ENCODE peak calls at places on chromosomes 11 and 22, in nine cellular contexts. D is tibial nerve, Y is Panc1, V is PC-3, I is body of pancreas, X is pancreas, U is HCT116, S is brain microvascular endothelial cell, Z is SK-N-SH. L is an unnamed sample.

GRCh38 chr11:113401718-113402117 is 14.1 kb downstream of the ANKK1 start:
- DNase-seq in Z (peak; percentile 91), Y (no peak), I (peak; percentile 53), U (peak; percentile 32), X (peak; percentile 72), S (no peak), D (no peak), V (peak; percentile 76), L (no peak)

GRCh38 chr11:46632502-46632901 is 15.1 kb downstream of the ATG13 start:
- DNase-seq in U (no peak), S (no peak), V (no peak), Y (no peak), I (no peak), D (no peak), Z (no peak), X (no peak), L (no peak)

GRCh38 chr11:127651888-127652221 is 651.3 kb upstream of the KIRREL3 start:
- DNase-seq in D (no peak), U (no peak), Z (no peak), I (no peak), Y (peak; percentile 36), S (peak; percentile 14), X (no peak), V (peak; percentile 15), L (no peak)

GRCh38 chr22:23216331-23217170 is 36.2 kb downstream of the BCR start:
- DNase-seq in U (no peak), V (no peak), S (no peak), D (no peak), X (no peak), I (no peak), Z (no peak), Y (no peak), L (no peak)

GRCh38 chr11:12835286-12835685 is 161.1 kb downstream of the TEAD1 start:
- DNase-seq in U (no peak), V (no peak), I (no peak), D (no peak), X (no peak), S (no peak), Y (no peak), Z (no peak), L (no peak)

GRCh38 chr11:126607374-126607773 is 251.9 kb downstream of the ST3GAL4 start:
- DNase-seq in V (peak; percentile 75), S (peak; percentile 59), D (peak; percentile 18), X (peak; percentile 76), I (peak; percentile 72), Z (peak; percentile 83), U (peak; percentile 31), Y (peak; percentile 30), L (no peak)

GRCh38 chr11:101166038-101166437 is 36.4 kb upstream of the PGR start:
- DNase-seq in D (no peak), I (no peak), Y (no peak), Z (no peak), U (no peak), X (no peak), S (no peak), V (no peak), L (no peak)

GRCh38 chr22:23179381-23180294 is 671 bp upstream of the BCR start:
- DNase-seq in U (no peak), I (peak; percentile 44), D (peak; percentile 36), X (peak; percentile 46), S (no peak), Y (no peak), V (no peak), Z (no peak), L (no peak)

GRCh38 chr11:66701432-66702240 is 23.9 kb upstream of the RBM4B start:
- DNase-seq in I (peak; percentile 33), V (no peak), D (peak; percentile 16), X (no peak), U (no peak), S (peak; percentile 17), Y (no peak), Z (no peak), L (no peak)

GRCh38 chr11:77125695-77126094 is 2.4 kb upstream of the MYO7A start:
- DNase-seq in D (no peak), Z (no peak), V (no peak), X (no peak), I (no peak), Y (no peak), U (no peak), S (no peak), L (no peak)

GRCh38 chr22:44108076-44108475 is 72.6 kb upstream of the PARVG start:
- DNase-seq in Y (no peak), X (no peak), D (no peak), V (no peak), U (no peak), Z (no peak), I (no peak), S (no peak), L (no peak)

DNA sequence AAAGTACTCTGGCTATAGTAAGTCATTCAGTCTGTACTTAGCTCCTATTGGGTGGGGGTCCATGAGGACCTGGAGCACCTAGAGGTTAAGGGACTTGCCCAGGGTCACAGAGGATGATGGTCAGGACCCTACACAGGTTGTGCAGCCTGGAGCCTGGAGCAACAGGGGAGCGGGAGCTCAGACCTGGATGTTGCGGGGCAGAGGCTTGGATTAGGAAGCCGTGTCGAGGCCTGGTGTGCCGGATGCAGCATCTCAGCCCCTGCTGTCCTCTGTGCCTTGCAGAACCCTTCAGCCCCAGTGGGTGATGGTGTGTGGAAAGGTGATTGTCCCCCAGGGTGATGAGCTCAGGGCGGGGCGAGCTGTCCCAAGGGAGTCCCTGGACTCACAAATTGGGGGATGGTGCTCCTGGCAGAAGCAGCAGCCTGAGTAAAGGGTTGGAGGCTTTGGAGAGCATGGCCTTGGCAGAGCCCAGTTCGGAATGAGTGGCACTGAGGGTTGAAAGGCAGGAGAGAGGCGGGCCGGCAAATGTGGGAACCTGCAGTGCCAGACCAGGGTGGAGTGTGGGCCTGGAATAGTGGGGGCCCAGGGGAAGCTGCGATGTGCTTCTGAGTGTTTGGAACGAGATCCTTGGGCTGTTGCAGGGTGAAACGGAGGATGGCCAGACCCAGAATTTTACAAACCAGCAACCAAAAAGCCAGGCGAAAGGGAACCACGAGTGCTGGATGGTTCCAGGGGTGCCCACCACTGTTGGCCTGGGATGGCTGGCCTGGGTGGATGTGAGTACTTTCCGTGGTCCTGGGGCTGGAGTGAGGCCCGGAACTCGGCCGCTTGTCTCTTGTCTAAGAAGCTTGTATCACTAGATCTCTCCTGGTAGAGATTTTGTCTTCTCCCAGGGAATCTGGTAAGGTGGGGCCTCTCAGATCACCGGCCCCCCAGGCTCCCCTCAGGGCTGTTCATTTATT is 2.9 kb downstream of the TPCN2 start:
- DNase-seq in X (no peak), D (no peak), S (no peak), Y (no peak), I (no peak), V (no peak), Z (no peak), U (no peak), L (no peak)
- H3K27ac ChIP-seq in X (no peak overlapping the region), D (peak overlapping the region; percentile 95), S (no peak overlapping the region), Y (peak overlapping the region; percentile 20), I (no peak overlapping the region), V (no peak overlapping the region), Z (no peak overlapping the region), U (no peak overlapping the region), L (peak overlapping the region; percentile 42)

GRCh38 chr11:95713428-95713827 is 76.2 kb downstream of the FAM76B start:
- DNase-seq in U (no peak), S (no peak), I (no peak), Y (no peak), Z (no peak), D (no peak), X (no peak), V (no peak), L (no peak)
- H3K27ac ChIP-seq in U (no peak overlapping the region), S (no peak overlapping the region), I (no peak overlapping the region), Y (no peak overlapping the region), Z (no peak overlapping the region), D (no peak overlapping the region), X (no peak overlapping the region), V (no peak overlapping the region), L (no peak overlapping the region)

GRCh38 chr11:20010861-20011225 is 149.4 kb downstream of the DBX1 start:
- DNase-seq in Z (no peak), I (no peak), Y (no peak), X (no peak), U (no peak), D (no peak), V (no peak), S (no peak), L (no peak)

GRCh38 chr11:20008190-20008801 is 152.0 kb downstream of the DBX1 start:
- DNase-seq in U (no peak), V (no peak), I (no peak), X (no peak), Y (no peak), D (no peak), S (no peak), Z (no peak), L (no peak)

GRCh38 chr11:20010106-20010860 is 150.0 kb downstream of the DBX1 start:
- DNase-seq in Y (no peak), X (no peak), Z (no peak), S (no peak), D (no peak), I (no peak), U (no peak), V (no peak), L (no peak)

GRCh38 chr11:20007386-20007785 is 152.9 kb downstream of the DBX1 start:
- DNase-seq in Z (no peak), X (peak; percentile 45), S (no peak), V (no peak), Y (no peak), I (no peak), D (no peak), U (no peak), L (no peak)

GRCh38 chr11:20008870-20009644 is 151.2 kb downstream of the DBX1 start:
- DNase-seq in S (no peak), U (no peak), Y (no peak), Z (no peak), X (no peak), I (no peak), D (no peak), V (no peak), L (no peak)
- H3K27ac ChIP-seq in S (no peak overlapping the region), U (no peak overlapping the region), Y (no peak overlapping the region), Z (peak overlapping the region; percentile 26), X (peak overlapping the region; percentile 48), I (peak overlapping the region; percentile 77), D (no peak overlapping the region), V (no peak overlapping the region), L (no peak overlapping the region)

GRCh38 chr22:29344137-29344536 is 28.6 kb upstream of the RASL10A start:
- DNase-seq in Y (peak; percentile 58), X (peak; percentile 88), V (peak; percentile 96), Z (peak; percentile 76), S (peak; percentile 90), D (no peak), I (peak; percentile 85), U (peak; percentile 86), L (no peak)
- H3K27ac ChIP-seq in Y (no peak overlapping the region), X (peak overlapping the region; percentile 70), V (peak overlapping the region; percentile 90), Z (peak overlapping the region; percentile 89), S (peak overlapping the region; percentile 45), D (no peak overlapping the region), I (peak overlapping the region; percentile 76), U (peak overlapping the region; percentile 32), L (no peak overlapping the region)